ENCODE peak calls at places on chromosome 18, in six cellular contexts. I is ovary, S is sigmoid colon, Y is K562, N is heart left ventricle, H is breast epithelium. X is an unnamed sample.

GRCh38 chr18:79567481-79568147 is 112.0 kb upstream of the CTDP1 start:
- DNase-seq in I (no peak), S (peak; percentile 68), Y (no peak), N (peak; percentile 63), H (peak; percentile 66), X (peak; percentile 84)

GRCh38 chr18:60649107-60649506 is 276.5 kb upstream of the MC4R start:
- DNase-seq in I (no peak), S (no peak), Y (no peak), N (no peak), H (no peak), X (no peak)

GRCh38 chr18:22613788-22614187 is 196.1 kb upstream of the CTAGE1 start:
- DNase-seq in I (no peak), S (no peak), Y (no peak), N (no peak), H (no peak), X (no peak)

GRCh38 chr18:32770651-32771168 is 2.1 kb downstream of the KLHL14 start:
- DNase-seq in I (no peak), S (no peak), Y (no peak), N (no peak), H (no peak), X (no peak)

GRCh38 chr18:44823782-44824181 is 143.1 kb downstream of the SETBP1 start:
- DNase-seq in I (peak; percentile 44), S (no peak), Y (no peak), N (no peak), H (peak; percentile 25), X (no peak)

GRCh38 chr18:23259701-23260661 is 124.7 kb downstream of the CABLES1 start:
- DNase-seq in I (peak; percentile 71), S (peak; percentile 87), Y (peak; percentile 66), N (peak; percentile 81), H (peak; percentile 78), X (peak; percentile 69)

GRCh38 chr18:32889620-32890593 is 117.1 kb upstream of the KLHL14 start:
- DNase-seq in I (no peak), S (no peak), Y (no peak), N (no peak), H (no peak), X (no peak)

GRCh38 chr18:3998698-3999333 is 456.3 kb downstream of the DLGAP1 start:
- DNase-seq in I (peak; percentile 38), S (no peak), Y (peak; percentile 20), N (peak; percentile 26), H (no peak), X (no peak)

GRCh38 chr18:3791258-3791657 is 341.3 kb downstream of the TGIF1 start:
- DNase-seq in I (no peak), S (no peak), Y (no peak), N (no peak), H (no peak), X (no peak)

GRCh38 chr18:10094154-10094553 is 180.3 kb downstream of the VAPA start:
- DNase-seq in I (no peak), S (no peak), Y (no peak), N (no peak), H (no peak), X (no peak)

GRCh38 chr18:63848159-63848558 is 39.3 kb upstream of the SERPINB2 start:
- DNase-seq in I (no peak), S (no peak), Y (no peak), N (no peak), H (no peak), X (peak; percentile 60)

GRCh38 chr18:76450912-76451421 is 44.1 kb downstream of the ZNF516 start:
- DNase-seq in I (peak; percentile 51), S (peak; percentile 79), Y (no peak), N (peak; percentile 70), H (peak; percentile 21), X (no peak)
- TF ChIP-seq POLR2A in I (no peak), S (no peak), Y (no peak), N (no peak), H (no peak), X (no peak)

DNA sequence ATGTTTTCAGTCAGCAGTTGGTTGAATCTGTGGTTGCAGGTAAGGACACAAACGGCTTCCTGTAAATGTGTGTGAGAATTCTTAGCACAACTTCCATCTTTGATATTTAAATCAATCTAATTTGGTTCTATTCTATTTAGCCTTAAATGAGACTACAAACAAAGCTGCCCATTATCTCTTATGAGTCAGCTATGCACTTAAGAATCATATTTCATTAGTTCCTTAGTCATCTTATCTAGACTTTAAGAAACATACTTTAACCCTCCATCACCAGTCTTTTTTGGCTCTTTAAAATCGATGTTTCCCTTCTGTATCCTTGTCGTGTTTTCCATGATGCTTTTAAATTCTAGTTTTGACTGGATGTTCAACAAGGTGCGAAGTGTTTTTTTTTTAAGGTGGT is 114.4 kb upstream of the TMEM200C start:
- DNase-seq in I (no peak), S (no peak), Y (no peak), N (no peak), H (no peak), X (no peak)
- H3K4me3 ChIP-seq in I (no peak overlapping the region), S (no peak overlapping the region), Y (no peak overlapping the region), N (no peak overlapping the region), H (no peak overlapping the region), X (no peak overlapping the region)

GRCh38 chr18:47930844-47931706 is 616 bp upstream of the SMAD2 start:
- DNase-seq in I (peak; percentile 97), S (peak; percentile 99), Y (peak; percentile 89), N (peak; percentile 98), H (peak; percentile 97), X (peak; percentile 97)
- TF ChIP-seq POLR2A in I (peak; percentile 47), S (peak; percentile 32), Y (peak; percentile 78), N (no peak), H (peak; percentile 80), X (peak; percentile 73)

GRCh38 chr18:24380163-24380747 is 17.4 kb downstream of the OSBPL1A start:
- DNase-seq in I (no peak), S (no peak), Y (no peak), N (no peak), H (no peak), X (no peak)

GRCh38 chr18:24373331-24373730 is 24.3 kb downstream of the OSBPL1A start:
- DNase-seq in I (no peak), S (no peak), Y (no peak), N (no peak), H (no peak), X (no peak)

GRCh38 chr18:24381126-24381525 is 16.5 kb downstream of the OSBPL1A start:
- DNase-seq in I (no peak), S (no peak), Y (no peak), N (no peak), H (no peak), X (no peak)

DNA sequence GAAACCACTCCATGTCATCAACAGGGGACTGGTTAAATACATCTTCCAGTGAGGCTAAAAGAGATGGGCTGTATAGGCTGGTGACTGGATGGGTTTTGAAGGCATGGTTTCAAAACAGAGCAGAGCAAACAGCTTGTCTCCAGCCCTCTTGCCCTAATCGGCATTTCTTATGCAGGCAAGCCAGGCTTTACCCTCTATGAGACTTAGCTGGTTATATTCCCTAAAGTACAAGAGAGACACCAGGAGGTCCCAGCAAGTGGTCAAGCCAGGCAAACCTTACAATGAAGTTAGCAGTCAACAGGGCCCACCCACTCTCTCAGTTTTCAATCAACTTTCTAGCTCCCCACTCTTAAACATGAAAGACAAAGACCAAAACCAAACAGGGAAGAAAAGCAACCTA is 19.0 kb downstream of the OSBPL1A start:
- DNase-seq in I (no peak), S (no peak), Y (no peak), N (no peak), H (no peak), X (no peak)
- H3K4me3 ChIP-seq in I (no peak overlapping the region), S (no peak overlapping the region), Y (no peak overlapping the region), N (no peak overlapping the region), H (no peak overlapping the region), X (no peak overlapping the region)

DNA sequence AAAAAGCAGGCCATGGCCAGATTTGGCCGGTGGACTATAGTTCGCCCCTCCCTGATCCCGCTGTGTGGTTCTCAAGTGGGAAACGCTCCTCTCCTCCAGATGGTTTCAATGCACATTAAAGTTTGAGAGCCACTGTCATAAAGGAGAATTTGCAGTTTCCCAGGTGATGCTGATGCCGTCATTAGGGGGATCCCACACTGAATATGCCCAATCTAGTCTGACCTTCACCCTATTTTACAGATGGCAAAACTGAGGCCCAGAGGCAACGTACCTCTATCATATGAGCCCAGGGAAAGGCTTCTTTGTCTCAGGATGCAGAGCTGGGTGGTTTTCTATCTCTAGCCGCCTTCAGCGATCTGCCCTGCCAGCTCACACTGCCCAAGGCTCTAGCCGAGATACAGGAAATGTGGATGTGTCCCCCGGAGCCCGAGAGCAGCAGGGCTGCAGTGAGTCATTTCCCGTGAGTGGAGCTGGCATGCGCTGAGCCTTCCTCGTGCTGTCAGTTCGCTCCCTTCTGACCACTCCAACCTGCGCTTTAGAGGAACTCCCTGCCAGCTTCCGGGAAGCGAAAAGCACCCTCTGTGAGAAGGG is 116.2 kb downstream of the SMAD7 start:
- DNase-seq in I (no peak), S (peak; percentile 89), Y (no peak), N (peak; percentile 69), H (peak; percentile 45), X (no peak)
- TF ChIP-seq POLR2A in I (no peak), S (no peak), Y (no peak), N (no peak), H (no peak), X (no peak)

GRCh38 chr18:8799593-8799992 is 94.2 kb downstream of the MTCL1 start:
- DNase-seq in I (no peak), S (no peak), Y (no peak), N (no peak), H (no peak), X (no peak)
- H3K4me3 ChIP-seq in I (no peak overlapping the region), S (no peak overlapping the region), Y (no peak overlapping the region), N (no peak overlapping the region), H (no peak overlapping the region), X (no peak overlapping the region)

GRCh38 chr18:75455249-75456183 is 28.0 kb upstream of the SMIM21 start:
- DNase-seq in I (peak; percentile 32), S (no peak), Y (no peak), N (no peak), H (no peak), X (no peak)

GRCh38 chr18:75456277-75456676 is 28.8 kb upstream of the SMIM21 start:
- DNase-seq in I (no peak), S (no peak), Y (no peak), N (no peak), H (no peak), X (no peak)

GRCh38 chr18:75454022-75454795 is 26.7 kb upstream of the SMIM21 start:
- DNase-seq in I (peak; percentile 37), S (no peak), Y (no peak), N (no peak), H (no peak), X (no peak)
- TF ChIP-seq POLR2A in I (no peak), S (no peak), Y (no peak), N (no peak), H (no peak), X (no peak)

DNA sequence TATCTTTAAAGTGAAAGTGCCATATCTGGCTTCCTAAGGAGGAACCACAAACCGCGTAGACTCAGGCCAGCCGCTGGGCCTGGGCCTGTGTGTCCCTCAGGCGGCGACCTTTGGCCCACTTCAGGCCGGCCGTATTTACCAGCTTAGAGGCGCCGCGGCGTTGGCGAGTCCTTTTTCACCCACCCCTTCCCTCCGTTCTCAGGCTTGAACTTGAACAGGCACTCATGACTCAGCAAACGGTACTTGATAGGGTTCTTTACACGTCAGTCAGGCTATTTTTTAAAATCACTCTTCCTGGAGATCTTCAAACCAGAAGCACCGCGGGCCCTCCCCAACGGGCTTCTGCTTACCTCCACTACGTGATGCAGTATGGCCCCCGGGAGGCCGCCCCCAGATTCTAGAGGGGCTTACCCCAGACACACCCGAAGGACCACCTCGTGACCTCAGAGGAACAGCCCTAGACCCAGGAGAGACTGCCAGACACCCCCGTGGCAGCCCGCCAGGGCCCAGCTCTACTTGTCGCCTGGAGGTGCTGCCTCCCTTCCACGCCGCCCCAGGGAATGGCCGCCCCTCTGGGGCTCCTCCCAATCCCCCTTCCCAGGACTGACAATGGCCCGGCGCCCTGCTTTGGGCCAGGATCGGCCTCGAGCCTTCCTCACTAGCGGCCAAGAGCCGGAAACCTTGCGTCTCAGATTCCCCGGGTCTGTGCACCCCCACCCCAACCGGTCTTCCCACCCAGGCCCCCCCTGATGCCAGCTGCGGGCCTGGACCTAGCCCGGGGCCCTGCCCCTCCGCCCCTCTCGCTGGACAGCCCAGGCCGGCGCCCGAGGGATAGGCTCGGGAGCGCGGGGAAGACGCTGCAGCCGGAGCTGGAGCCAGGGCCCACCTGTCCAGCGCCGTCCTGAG is 33.8 kb upstream of the IMPA2 start:
- DNase-seq in I (peak; percentile 95), S (peak; percentile 98), Y (peak; percentile 79), N (peak; percentile 94), H (peak; percentile 86), X (peak; percentile 83)
- H3K4me3 ChIP-seq in I (peak overlapping the region; percentile 48), S (peak overlapping the region; percentile 43), Y (peak overlapping the region; percentile 50), N (peak overlapping the region; percentile 65), H (peak overlapping the region; percentile 52), X (peak overlapping the region; percentile 25)